ENCODE peak calls at places on chromosomes 11 and 22, in four cellular contexts. S is body of pancreas, F is heart right ventricle, H is neural progenitor cell. W is an unnamed sample. For H3K4me1, the result is how much of the 10 kb centered on the place peaks cover.

GRCh38 chr11:114896594-114896993 is 218.3 kb downstream of the NXPE2 start:
- DNase-seq in H (no peak), S (no peak), F (no peak), W (no peak)

GRCh38 chr22:29030016-29030617 is 31.5 kb downstream of the C22orf31 start:
- DNase-seq in S (peak), F (no peak), H (no peak), W (no peak)

GRCh38 chr11:108906826-108907225 is 242.0 kb downstream of the DDX10 start:
- DNase-seq in F (no peak), S (no peak), H (no peak), W (no peak)

GRCh38 chr22:50085211-50085999 is at the start of gene MLC1:
- DNase-seq in S (no peak), H (no peak), F (no peak), W (peak)

GRCh38 chr11:27296406-27296994 is 66.5 kb downstream of the CCDC34 start:
- DNase-seq in H (peak), S (no peak), F (no peak), W (no peak)

GRCh38 chr11:12888525-12889158 is 120.5 kb upstream of the RASSF10 start:
- DNase-seq in F (peak), S (peak), H (peak), W (peak)

GRCh38 chr22:47248925-47249324 is 486.5 kb downstream of the TBC1D22A start:
- DNase-seq in F (no peak), S (no peak), H (no peak), W (no peak)

GRCh38 chr11:26143553-26144308 is 188.2 kb upstream of the ANO3 start:
- DNase-seq in S (no peak), F (no peak), H (no peak), W (no peak)

GRCh38 chr11:113401718-113402117 is 14.1 kb downstream of the ANKK1 start:
- DNase-seq in H (no peak), F (peak), S (peak), W (no peak)

GRCh38 chr22:50302041-50302541 is 5.4 kb downstream of the PLXNB2 start:
- DNase-seq in H (no peak), S (no peak), F (peak), W (no peak)

GRCh38 chr11:79045811-79046304 is 395.0 kb downstream of the TENM4 start:
- DNase-seq in F (no peak), S (no peak), H (peak), W (no peak)

DNA sequence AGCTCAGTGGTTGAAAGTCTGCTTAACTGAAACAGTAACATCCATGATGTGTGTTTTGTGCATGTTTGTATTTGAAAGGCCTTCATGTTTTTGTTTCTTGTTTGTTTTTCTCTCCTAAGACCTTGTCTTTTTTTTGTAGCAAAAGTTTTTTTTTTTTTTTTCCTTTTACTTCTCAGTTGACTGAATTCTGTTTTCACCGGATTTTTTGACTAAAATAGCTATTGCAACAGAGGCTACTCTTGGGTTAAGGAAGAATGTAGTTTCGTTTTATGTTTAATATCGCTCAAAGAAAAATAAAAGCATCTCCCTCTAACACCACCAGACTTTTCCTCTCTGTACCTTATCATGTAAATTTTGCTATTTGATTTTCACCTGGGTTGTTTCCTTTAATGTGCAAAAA is 15.1 kb downstream of the APOL6 start:
- DNase-seq in H (no peak), S (no peak), F (no peak), W (no peak)
- H3K4me1 ChIP-seq in H (under half), S (under half), F (under half), W (under half)

DNA sequence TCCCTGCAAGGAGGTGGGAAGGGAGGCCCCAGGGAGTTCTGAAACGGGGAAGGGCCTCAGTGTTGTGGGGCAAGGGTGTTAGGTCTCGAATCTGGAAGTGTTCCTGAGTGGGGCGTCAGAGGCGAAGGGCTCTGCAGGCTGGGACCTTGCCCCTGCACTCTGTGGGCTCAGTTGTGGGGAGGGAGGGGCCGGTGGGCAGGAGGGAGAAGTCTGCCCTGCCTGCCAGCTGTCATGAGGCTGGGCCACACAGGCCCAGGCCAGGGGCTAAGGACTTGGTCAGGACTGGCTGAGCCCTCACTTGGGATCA is at the start of gene CRACR2B:
- DNase-seq in S (no peak), F (no peak), H (no peak), W (no peak)
- H3K4me3 ChIP-seq in S (peak), F (peak), H (peak), W (no peak)

GRCh38 chr22:30309981-30310672 is 16.6 kb downstream of the TBC1D10A start:
- DNase-seq in F (no peak), S (peak), H (no peak), W (no peak)
- H3K4me1 ChIP-seq in F (half or more), S (half or more), H (under half), W (under half)

DNA sequence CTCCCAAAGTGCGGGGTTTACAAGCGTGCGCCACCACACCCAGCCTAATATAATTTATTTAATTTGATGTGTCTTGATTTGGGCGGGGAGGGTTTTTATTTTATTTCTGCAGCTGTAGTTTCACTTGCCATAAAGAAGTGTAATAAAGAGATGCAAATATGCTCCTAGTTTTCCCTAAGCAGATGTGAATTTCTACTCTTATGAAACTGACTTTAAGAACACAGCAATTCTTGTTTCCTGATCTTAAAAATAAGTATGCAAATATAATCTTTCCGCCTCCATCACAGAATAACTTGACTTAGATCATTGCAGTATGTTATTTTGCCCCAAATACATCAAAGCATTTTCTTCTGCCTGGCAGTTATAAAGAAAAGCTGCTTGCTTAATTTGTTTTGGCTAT is 4.4 kb downstream of the SPCS2 start:
- DNase-seq in F (no peak), H (no peak), S (no peak), W (no peak)
- H3K4me3 ChIP-seq in F (no peak), H (no peak), S (no peak), W (no peak)

GRCh38 chr11:63611395-63611747 is 2.9 kb downstream of the PLAAT3 start:
- DNase-seq in F (no peak), S (no peak), H (no peak), W (no peak)
- H3K4me1 ChIP-seq in F (under half), S (under half), H (under half), W (under half)

GRCh38 chr11:132072880-132073213 is 702.4 kb downstream of the NTM start:
- DNase-seq in F (no peak), H (no peak), S (no peak), W (no peak)
- H3K4me3 ChIP-seq in F (no peak), H (no peak), S (no peak), W (no peak)

DNA sequence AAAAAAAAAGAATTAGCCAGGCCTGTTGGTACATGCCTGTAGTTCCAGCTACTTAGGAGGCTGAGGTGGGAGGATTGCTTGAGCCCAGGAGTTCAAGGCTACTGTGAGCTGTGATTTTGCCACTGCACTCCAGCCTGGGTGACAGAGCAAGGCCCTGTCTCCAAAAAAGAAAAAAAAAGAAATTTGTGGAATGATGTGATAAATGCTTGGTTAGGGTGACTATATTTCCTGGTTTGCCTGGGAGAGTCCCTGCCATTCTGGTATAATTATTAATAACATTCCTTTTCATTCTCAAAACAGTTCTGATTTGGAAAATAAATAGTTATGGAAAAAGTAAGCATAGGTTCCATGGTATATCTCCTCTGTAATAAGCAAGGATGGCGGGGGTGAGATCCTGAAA is 74.8 kb downstream of the SWAP70 start:
- DNase-seq in H (no peak), S (no peak), F (no peak), W (no peak)
- H3K4me1 ChIP-seq in H (under half), S (under half), F (under half), W (under half)

W was measured in aorta.